ENCODE peak calls at places on chromosome 5, in four cellular contexts. A is GM23248, N is astrocyte of the spinal cord, U is fibroblast of pulmonary artery. T is an unnamed sample.

GRCh38 chr5:113450366-113451328 is 15.9 kb upstream of the TSSK1B start:
- DNase-seq in U (peak), N (peak), A (peak), T (no peak)

GRCh38 chr5:68898961-68899471 is 194.8 kb upstream of the SLC30A5 start:
- DNase-seq in A (peak), U (peak), N (peak), T (no peak)

GRCh38 chr5:130964238-130965192 is 200.5 kb downstream of the HINT1 start:
- DNase-seq in N (no peak), U (no peak), A (peak), T (no peak)

GRCh38 chr5:172179032-172179989 is 8.7 kb downstream of the STK10 start:
- DNase-seq in N (peak), A (no peak), U (peak), T (peak)

GRCh38 chr5:129243058-129243457 is 148.5 kb downstream of the ISOC1 start:
- DNase-seq in N (no peak), A (no peak), U (peak), T (no peak)

GRCh38 chr5:2149196-2149541 is 266.4 kb upstream of the IRX4 start:
- DNase-seq in A (peak), N (no peak), U (peak), T (peak)

GRCh38 chr5:16550316-16550952 is 66.4 kb downstream of the RETREG1 start:
- DNase-seq in U (peak), N (peak), A (peak), T (no peak)

GRCh38 chr5:168443533-168443932 is 42.7 kb upstream of the RARS1 start:
- DNase-seq in A (no peak), U (no peak), N (peak), T (no peak)

GRCh38 chr5:16970260-16970659 is 34.2 kb upstream of the MYO10 start:
- DNase-seq in A (no peak), N (no peak), U (no peak), T (no peak)

GRCh38 chr5:85663708-85664031 is 954.1 kb upstream of the COX7C start:
- DNase-seq in N (no peak), U (no peak), A (no peak), T (no peak)

GRCh38 chr5:120703923-120704445 is 239.9 kb downstream of the PRR16 start:
- DNase-seq in A (no peak), N (no peak), U (no peak), T (no peak)

GRCh38 chr5:66967826-66968262 is 228.8 kb downstream of the CD180 start:
- DNase-seq in U (peak), N (no peak), A (peak), T (no peak)

GRCh38 chr5:155147222-155147621 is 133.7 kb downstream of the KIF4B start:
- DNase-seq in N (no peak), U (peak), A (peak), T (peak)

GRCh38 chr5:102561894-102562760 is 63.3 kb upstream of the SLCO6A1 start:
- DNase-seq in N (peak), A (peak), U (peak), T (peak)

GRCh38 chr5:116815081-116815480 is 240.5 kb upstream of the SEMA6A start:
- DNase-seq in N (no peak), A (no peak), U (no peak), T (no peak)

GRCh38 chr5:17333755-17334154 is 116.3 kb downstream of the BASP1 start:
- DNase-seq in A (no peak), N (no peak), U (no peak), T (no peak)

GRCh38 chr5:54534306-54534705 is 16.7 kb downstream of the SNX18 start:
- DNase-seq in N (no peak), A (no peak), U (no peak), T (no peak)

GRCh38 chr5:16568875-16569580 is 47.8 kb downstream of the RETREG1 start:
- DNase-seq in N (peak), U (peak), A (no peak), T (no peak)

T was measured in osteoblast.